ENCODE peak calls at places on chromosomes 1 and 21, in five cellular contexts. W is K562, K is SK-N-SH, P is H1, J is GM12878. S is an unnamed sample.

GRCh38 chr1:243706563-243706962 is 143.5 kb downstream of the AKT3 start:
- DNase-seq in K (no peak), J (no peak), W (no peak), P (no peak), S (no peak)

GRCh38 chr1:217089239-217090014 is 366.2 kb upstream of the ESRRG start:
- DNase-seq in P (no peak), K (peak), J (no peak), W (no peak), S (no peak)

GRCh38 chr1:12490547-12491142 is 127.4 kb downstream of the DHRS3 start:
- DNase-seq in K (no peak), P (no peak), J (no peak), W (no peak), S (no peak)

GRCh38 chr1:172824199-172824598 is 165.3 kb downstream of the FASLG start:
- DNase-seq in P (no peak), K (no peak), W (no peak), J (no peak), S (no peak)

GRCh38 chr1:87888456-87888855 is 559.8 kb downstream of the LMO4 start:
- DNase-seq in P (no peak), J (no peak), W (no peak), K (no peak), S (no peak)

GRCh38 chr1:910311-910880 is 13.3 kb upstream of the SAMD11 start:
- DNase-seq in K (peak), W (no peak), J (no peak), P (no peak), S (no peak)

GRCh38 chr21:33196956-33197374 is 32.8 kb upstream of the IFNAR2 start:
- DNase-seq in P (peak), J (no peak), W (peak), K (peak), S (peak)

GRCh38 chr1:65050735-65051134 is 84.4 kb upstream of the JAK1 start:
- DNase-seq in J (no peak), K (no peak), P (no peak), W (no peak), S (no peak)

GRCh38 chr1:47627471-47628370 is 189.9 kb downstream of the FOXD2 start:
- DNase-seq in P (no peak), J (no peak), K (peak), W (no peak), S (no peak)

GRCh38 chr1:16163882-16164820 is 8.3 kb upstream of the EPHA2 start:
- DNase-seq in P (no peak), K (no peak), W (peak), J (no peak), S (peak)

GRCh38 chr1:212518188-212518951 is 85.7 kb downstream of the NENF start:
- DNase-seq in K (peak), W (no peak), J (no peak), P (no peak), S (peak)

GRCh38 chr1:22528451-22528850 is 34.8 kb upstream of the EPHA8 start:
- DNase-seq in J (no peak), P (no peak), W (no peak), K (no peak), S (no peak)

GRCh38 chr1:16614361-16615252 is 1.2 kb upstream of the NBPF1 start:
- DNase-seq in P (no peak), W (peak), J (no peak), K (peak), S (no peak)

GRCh38 chr1:205505076-205505729 is 734 bp downstream of the CDK18 start:
- DNase-seq in P (no peak), J (no peak), W (no peak), K (no peak), S (no peak)

GRCh38 chr1:223136086-223136485 is 7.0 kb downstream of the TLR5 start:
- DNase-seq in P (no peak), J (no peak), K (no peak), W (peak), S (no peak)

GRCh38 chr1:205455581-205456382 is at the start of gene BLACAT1:
- DNase-seq in W (no peak), K (no peak), J (no peak), P (no peak), S (no peak)

GRCh38 chr1:229596961-229597699 is 28.8 kb downstream of the TAF5L start:
- DNase-seq in J (no peak), W (no peak), K (no peak), P (no peak), S (no peak)

GRCh38 chr1:111218947-111219346 is 8.6 kb upstream of the CHI3L2 start:
- DNase-seq in J (no peak), K (no peak), W (no peak), P (no peak), S (no peak)

DNA sequence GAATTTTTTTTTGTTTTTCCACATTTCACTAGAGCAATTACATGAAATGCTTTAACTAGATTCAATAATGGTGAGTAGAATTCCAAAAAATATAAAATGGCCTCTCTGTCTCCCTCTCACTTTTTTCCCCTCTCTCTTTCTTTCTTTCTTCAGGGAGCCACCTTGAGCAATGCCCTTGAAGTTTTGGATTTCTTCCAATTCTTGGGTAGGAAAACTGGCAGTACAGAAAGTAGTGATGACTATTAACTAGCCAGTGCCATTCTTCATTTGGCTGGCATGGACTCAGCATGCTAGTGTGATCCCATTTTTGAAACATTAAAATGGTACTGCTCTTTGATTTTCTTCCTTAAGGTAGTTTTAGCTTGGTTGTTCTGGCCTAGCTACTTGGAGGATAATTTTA is 4.5 kb upstream of the FNBP1L start:
- DNase-seq in J (no peak), W (no peak), K (no peak), P (no peak), S (no peak)
- H2AFZ ChIP-seq in J (no peak), W (no peak), K (no peak), P (no peak), S (no peak)

DNA sequence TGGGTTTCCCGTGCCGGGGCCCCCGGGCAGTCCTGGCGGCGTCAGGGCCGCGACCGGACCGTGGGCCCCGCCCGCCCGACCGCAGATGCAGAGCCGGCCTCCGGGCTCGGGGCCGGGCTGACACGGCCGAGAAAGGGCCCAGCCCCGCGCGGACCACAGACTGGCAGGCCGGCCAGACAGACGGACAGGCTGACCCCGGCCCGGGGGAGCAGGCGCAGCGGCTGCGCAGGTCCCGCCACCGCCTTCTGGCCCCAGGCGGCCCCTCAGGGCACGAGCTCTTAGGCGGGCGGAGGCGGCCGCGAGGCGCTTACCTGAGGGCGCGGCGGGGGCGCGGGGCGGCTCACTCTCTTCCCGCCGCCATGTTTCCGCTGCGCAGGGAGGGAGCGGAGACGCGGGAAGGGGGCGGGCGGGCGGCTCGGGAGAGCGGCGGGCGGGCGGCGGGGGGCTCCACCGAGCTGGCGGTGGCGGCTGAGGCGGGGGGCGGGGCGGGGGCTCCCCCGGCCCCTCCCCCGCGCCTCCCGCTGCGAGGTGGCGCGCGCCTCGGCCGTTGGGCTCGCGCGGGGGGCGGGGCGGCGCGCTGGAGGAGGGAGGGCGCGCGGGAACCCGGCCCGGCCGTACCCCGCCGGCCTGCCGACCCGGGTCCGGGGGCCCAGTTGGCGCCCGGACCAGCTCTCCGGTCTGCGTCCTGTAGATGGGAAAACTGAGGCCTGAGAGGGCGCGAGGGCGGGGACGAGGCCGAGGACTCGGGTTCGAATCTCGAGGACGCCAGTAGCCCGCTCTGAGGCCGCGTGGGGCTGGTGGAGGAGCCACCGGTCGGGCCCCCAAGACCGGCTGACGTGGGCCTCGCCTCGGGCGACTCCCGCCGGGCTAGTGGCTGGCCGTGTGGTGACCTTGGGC is at the start of gene SCMH1:
- DNase-seq in J (no peak), P (no peak), K (peak), W (peak), S (no peak)
- TF ChIP-seq GABPA in J (no peak), P (no peak), K (no peak), W (no peak), S (no peak)

DNA sequence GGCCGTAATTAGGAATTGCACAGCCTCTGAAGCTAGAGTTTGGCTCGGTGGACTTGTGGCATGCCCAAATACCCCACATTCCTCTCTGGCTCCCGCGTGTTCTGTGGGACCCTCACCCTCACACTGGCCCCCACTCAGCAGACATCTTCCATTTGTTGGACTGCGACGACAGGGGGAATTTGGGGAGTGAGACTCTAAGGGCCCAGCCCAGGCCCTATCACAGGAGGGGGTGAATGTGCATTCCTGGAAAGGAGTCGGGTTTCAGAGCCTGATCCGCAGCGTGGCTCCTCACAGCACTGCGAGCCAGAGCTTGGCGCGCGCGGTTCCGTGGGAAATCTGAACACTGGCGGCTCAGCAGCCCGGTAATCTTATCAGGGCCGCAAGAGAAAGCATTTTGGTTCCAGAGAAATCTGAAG is 5.2 kb downstream of the RCSD1 start:
- DNase-seq in W (peak), J (no peak), K (no peak), P (no peak), S (no peak)
- H2AFZ ChIP-seq in W (peak), J (no peak), K (no peak), P (peak), S (no peak)

GRCh38 chr1:52306227-52307006 is 59.6 kb downstream of the CC2D1B start:
- DNase-seq in K (no peak), P (no peak), J (no peak), W (no peak), S (peak)
- TF ChIP-seq GABPA in K (no peak), P (no peak), J (no peak), W (no peak), S (no peak)

GRCh38 chr1:198364471-198364870 is 176.0 kb downstream of the ATP6V1G3 start:
- DNase-seq in J (no peak), P (no peak), K (no peak), W (no peak), S (no peak)
- H2AFZ ChIP-seq in J (no peak), P (no peak), K (no peak), W (no peak), S (no peak)

GRCh38 chr1:156106624-156107488 is 7.7 kb upstream of the LMNA start:
- DNase-seq in J (no peak), W (peak), K (peak), P (no peak), S (no peak)
- TF ChIP-seq GABPA in J (no peak), W (no peak), K (no peak), P (no peak), S (no peak)

DNA sequence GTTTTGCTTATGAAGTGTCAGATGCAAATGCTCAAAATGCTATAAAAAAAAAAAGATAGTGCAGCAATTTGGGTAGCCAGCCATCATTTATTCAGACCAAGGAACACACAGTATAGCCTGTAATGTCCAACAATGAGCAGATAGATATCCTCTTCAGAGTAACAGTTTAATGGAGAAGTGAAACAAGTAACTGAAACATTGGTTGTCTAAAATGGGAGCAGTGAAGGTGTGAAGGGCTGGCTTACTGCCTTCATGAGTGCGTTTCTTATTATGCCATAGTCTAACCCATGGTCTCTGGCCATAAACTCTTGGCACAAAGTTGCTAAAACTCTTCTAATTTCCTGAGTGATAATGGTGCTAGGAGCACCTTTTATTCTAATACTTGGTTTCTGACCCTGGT is 11.4 kb downstream of the RGS5 start:
- DNase-seq in J (peak), K (no peak), W (no peak), P (no peak), S (no peak)
- H2AFZ ChIP-seq in J (no peak), K (no peak), W (no peak), P (no peak), S (no peak)

GRCh38 chr1:75707191-75707590 is 17.3 kb upstream of the ACADM start:
- DNase-seq in K (no peak), J (no peak), P (no peak), W (peak), S (peak)
- TF ChIP-seq GABPA in K (no peak), J (no peak), P (no peak), W (no peak), S (no peak)

S was measured in HepG2.